ENCODE peak calls at places on chromosomes 3 and 15, in nine cellular contexts. One of them, this sample, is unnamed.

GRCh38 chr3:123834631-123835030 is 49.5 kb downstream of the MYLK start:
- ATAC-seq in naive thymus-derived CD4-positive, alpha-beta T cell: no peak
- ATAC-seq in stimulated activated naive B cell treated with anti-CD40 and anti-IgM and Interleukin-4, amounts not matched to agents 10 μg/mL and 1 μg/mL and 100 μg/mL, for 72 hours: no peak
- ATAC-seq in heart left ventricle: no peak
- ATAC-seq in activated T-cell treated with anti-CD3 and anti-CD28 coated beads, Interleukin-2, amount 50 U/mL, for 4 hours: no peak
- ATAC-seq in mucosa of descending colon: no peak
- ATAC-seq in naive thymus-derived CD8-positive, alpha-beta T cell: no peak
- ATAC-seq in esophagus mucosa: peak
- ATAC-seq in Right ventricle myocardium inferior: no peak
- ATAC-seq in this sample: no peak

GRCh38 chr3:142940472-142940871 is 23.0 kb downstream of the PAQR9 start:
- ATAC-seq in naive thymus-derived CD4-positive, alpha-beta T cell: no peak
- ATAC-seq in esophagus mucosa: no peak
- ATAC-seq in mucosa of descending colon: no peak
- ATAC-seq in Right ventricle myocardium inferior: no peak
- ATAC-seq in naive thymus-derived CD8-positive, alpha-beta T cell: no peak
- ATAC-seq in heart left ventricle: no peak
- ATAC-seq in activated T-cell treated with anti-CD3 and anti-CD28 coated beads, Interleukin-2, amount 50 U/mL, for 4 hours: no peak
- ATAC-seq in stimulated activated naive B cell treated with anti-CD40 and anti-IgM and Interleukin-4, amounts not matched to agents 10 μg/mL and 1 μg/mL and 100 μg/mL, for 72 hours: no peak
- ATAC-seq in this sample: peak

GRCh38 chr3:156093966-156094365 is 26.4 kb upstream of the KCNAB1 start:
- ATAC-seq in naive thymus-derived CD4-positive, alpha-beta T cell: no peak
- ATAC-seq in mucosa of descending colon: no peak
- ATAC-seq in heart left ventricle: no peak
- ATAC-seq in naive thymus-derived CD8-positive, alpha-beta T cell: no peak
- ATAC-seq in Right ventricle myocardium inferior: no peak
- ATAC-seq in activated T-cell treated with anti-CD3 and anti-CD28 coated beads, Interleukin-2, amount 50 U/mL, for 4 hours: no peak
- ATAC-seq in stimulated activated naive B cell treated with anti-CD40 and anti-IgM and Interleukin-4, amounts not matched to agents 10 μg/mL and 1 μg/mL and 100 μg/mL, for 72 hours: no peak
- ATAC-seq in esophagus mucosa: no peak
- ATAC-seq in this sample: no peak

GRCh38 chr3:30343861-30344260 is 262.5 kb upstream of the TGFBR2 start:
- ATAC-seq in Right ventricle myocardium inferior: no peak
- ATAC-seq in mucosa of descending colon: no peak
- ATAC-seq in activated T-cell treated with anti-CD3 and anti-CD28 coated beads, Interleukin-2, amount 50 U/mL, for 4 hours: no peak
- ATAC-seq in naive thymus-derived CD4-positive, alpha-beta T cell: no peak
- ATAC-seq in esophagus mucosa: no peak
- ATAC-seq in naive thymus-derived CD8-positive, alpha-beta T cell: no peak
- ATAC-seq in stimulated activated naive B cell treated with anti-CD40 and anti-IgM and Interleukin-4, amounts not matched to agents 10 μg/mL and 1 μg/mL and 100 μg/mL, for 72 hours: peak
- ATAC-seq in heart left ventricle: no peak
- ATAC-seq in this sample: no peak

GRCh38 chr3:42683875-42684593 is 1.3 kb upstream of the KLHL40 start:
- ATAC-seq in esophagus mucosa: peak
- ATAC-seq in Right ventricle myocardium inferior: peak
- ATAC-seq in naive thymus-derived CD4-positive, alpha-beta T cell: peak
- ATAC-seq in activated T-cell treated with anti-CD3 and anti-CD28 coated beads, Interleukin-2, amount 50 U/mL, for 4 hours: peak
- ATAC-seq in naive thymus-derived CD8-positive, alpha-beta T cell: no peak
- ATAC-seq in mucosa of descending colon: peak
- ATAC-seq in heart left ventricle: peak
- ATAC-seq in stimulated activated naive B cell treated with anti-CD40 and anti-IgM and Interleukin-4, amounts not matched to agents 10 μg/mL and 1 μg/mL and 100 μg/mL, for 72 hours: no peak
- ATAC-seq in this sample: peak

GRCh38 chr15:52186651-52187486 is 4.3 kb downstream of the GNB5 start:
- ATAC-seq in Right ventricle myocardium inferior: peak
- ATAC-seq in heart left ventricle: peak
- ATAC-seq in activated T-cell treated with anti-CD3 and anti-CD28 coated beads, Interleukin-2, amount 50 U/mL, for 4 hours: no peak
- ATAC-seq in naive thymus-derived CD8-positive, alpha-beta T cell: no peak
- ATAC-seq in mucosa of descending colon: peak
- ATAC-seq in esophagus mucosa: no peak
- ATAC-seq in stimulated activated naive B cell treated with anti-CD40 and anti-IgM and Interleukin-4, amounts not matched to agents 10 μg/mL and 1 μg/mL and 100 μg/mL, for 72 hours: no peak
- ATAC-seq in naive thymus-derived CD4-positive, alpha-beta T cell: no peak
- ATAC-seq in this sample: no peak

GRCh38 chr15:58146734-58147133 is 8.6 kb downstream of the AQP9 start:
- ATAC-seq in Right ventricle myocardium inferior: peak
- ATAC-seq in heart left ventricle: no peak
- ATAC-seq in naive thymus-derived CD8-positive, alpha-beta T cell: no peak
- ATAC-seq in naive thymus-derived CD4-positive, alpha-beta T cell: peak
- ATAC-seq in mucosa of descending colon: peak
- ATAC-seq in stimulated activated naive B cell treated with anti-CD40 and anti-IgM and Interleukin-4, amounts not matched to agents 10 μg/mL and 1 μg/mL and 100 μg/mL, for 72 hours: no peak
- ATAC-seq in activated T-cell treated with anti-CD3 and anti-CD28 coated beads, Interleukin-2, amount 50 U/mL, for 4 hours: no peak
- ATAC-seq in esophagus mucosa: peak
- ATAC-seq in this sample: no peak

GRCh38 chr15:42711746-42712145 is 25.2 kb downstream of the CDAN1 start:
- ATAC-seq in mucosa of descending colon: no peak
- ATAC-seq in naive thymus-derived CD8-positive, alpha-beta T cell: no peak
- ATAC-seq in stimulated activated naive B cell treated with anti-CD40 and anti-IgM and Interleukin-4, amounts not matched to agents 10 μg/mL and 1 μg/mL and 100 μg/mL, for 72 hours: no peak
- ATAC-seq in Right ventricle myocardium inferior: no peak
- ATAC-seq in naive thymus-derived CD4-positive, alpha-beta T cell: no peak
- ATAC-seq in esophagus mucosa: no peak
- ATAC-seq in activated T-cell treated with anti-CD3 and anti-CD28 coated beads, Interleukin-2, amount 50 U/mL, for 4 hours: no peak
- ATAC-seq in heart left ventricle: peak
- ATAC-seq in this sample: no peak

GRCh38 chr3:18236726-18237125 is 188.4 kb downstream of the SATB1 start:
- ATAC-seq in stimulated activated naive B cell treated with anti-CD40 and anti-IgM and Interleukin-4, amounts not matched to agents 10 μg/mL and 1 μg/mL and 100 μg/mL, for 72 hours: no peak
- ATAC-seq in heart left ventricle: no peak
- ATAC-seq in naive thymus-derived CD4-positive, alpha-beta T cell: no peak
- ATAC-seq in naive thymus-derived CD8-positive, alpha-beta T cell: no peak
- ATAC-seq in esophagus mucosa: no peak
- ATAC-seq in activated T-cell treated with anti-CD3 and anti-CD28 coated beads, Interleukin-2, amount 50 U/mL, for 4 hours: no peak
- ATAC-seq in Right ventricle myocardium inferior: no peak
- ATAC-seq in mucosa of descending colon: no peak
- ATAC-seq in this sample: no peak

GRCh38 chr15:38504680-38505467 is 50.9 kb downstream of the FAM98B start:
- ATAC-seq in naive thymus-derived CD8-positive, alpha-beta T cell: no peak
- ATAC-seq in heart left ventricle: no peak
- ATAC-seq in mucosa of descending colon: no peak
- ATAC-seq in naive thymus-derived CD4-positive, alpha-beta T cell: no peak
- ATAC-seq in esophagus mucosa: no peak
- ATAC-seq in activated T-cell treated with anti-CD3 and anti-CD28 coated beads, Interleukin-2, amount 50 U/mL, for 4 hours: peak
- ATAC-seq in stimulated activated naive B cell treated with anti-CD40 and anti-IgM and Interleukin-4, amounts not matched to agents 10 μg/mL and 1 μg/mL and 100 μg/mL, for 72 hours: no peak
- ATAC-seq in Right ventricle myocardium inferior: peak
- ATAC-seq in this sample: peak

GRCh38 chr3:60250810-60251209 is 1000.4 kb downstream of the FHIT start:
- ATAC-seq in esophagus mucosa: no peak
- ATAC-seq in heart left ventricle: no peak
- ATAC-seq in mucosa of descending colon: peak
- ATAC-seq in stimulated activated naive B cell treated with anti-CD40 and anti-IgM and Interleukin-4, amounts not matched to agents 10 μg/mL and 1 μg/mL and 100 μg/mL, for 72 hours: peak
- ATAC-seq in naive thymus-derived CD4-positive, alpha-beta T cell: no peak
- ATAC-seq in activated T-cell treated with anti-CD3 and anti-CD28 coated beads, Interleukin-2, amount 50 U/mL, for 4 hours: no peak
- ATAC-seq in naive thymus-derived CD8-positive, alpha-beta T cell: no peak
- ATAC-seq in Right ventricle myocardium inferior: no peak
- ATAC-seq in this sample: no peak

GRCh38 chr3:101119535-101119934 is 126.3 kb upstream of the ABI3BP start:
- ATAC-seq in activated T-cell treated with anti-CD3 and anti-CD28 coated beads, Interleukin-2, amount 50 U/mL, for 4 hours: no peak
- ATAC-seq in stimulated activated naive B cell treated with anti-CD40 and anti-IgM and Interleukin-4, amounts not matched to agents 10 μg/mL and 1 μg/mL and 100 μg/mL, for 72 hours: no peak
- ATAC-seq in naive thymus-derived CD8-positive, alpha-beta T cell: no peak
- ATAC-seq in Right ventricle myocardium inferior: no peak
- ATAC-seq in mucosa of descending colon: no peak
- ATAC-seq in heart left ventricle: no peak
- ATAC-seq in naive thymus-derived CD4-positive, alpha-beta T cell: no peak
- ATAC-seq in esophagus mucosa: no peak
- ATAC-seq in this sample: no peak

GRCh38 chr3:53236112-53236841 is 19.5 kb downstream of the TKT start:
- ATAC-seq in activated T-cell treated with anti-CD3 and anti-CD28 coated beads, Interleukin-2, amount 50 U/mL, for 4 hours: no peak
- ATAC-seq in naive thymus-derived CD8-positive, alpha-beta T cell: no peak
- ATAC-seq in esophagus mucosa: peak
- ATAC-seq in heart left ventricle: peak
- ATAC-seq in stimulated activated naive B cell treated with anti-CD40 and anti-IgM and Interleukin-4, amounts not matched to agents 10 μg/mL and 1 μg/mL and 100 μg/mL, for 72 hours: no peak
- ATAC-seq in mucosa of descending colon: peak
- ATAC-seq in naive thymus-derived CD4-positive, alpha-beta T cell: peak
- ATAC-seq in Right ventricle myocardium inferior: peak
- ATAC-seq in this sample: peak

GRCh38 chr3:48130321-48130881 is 57.8 kb downstream of the CDC25A start:
- ATAC-seq in esophagus mucosa: peak
- ATAC-seq in naive thymus-derived CD8-positive, alpha-beta T cell: no peak
- ATAC-seq in activated T-cell treated with anti-CD3 and anti-CD28 coated beads, Interleukin-2, amount 50 U/mL, for 4 hours: no peak
- ATAC-seq in naive thymus-derived CD4-positive, alpha-beta T cell: no peak
- ATAC-seq in heart left ventricle: peak
- ATAC-seq in mucosa of descending colon: peak
- ATAC-seq in Right ventricle myocardium inferior: peak
- ATAC-seq in stimulated activated naive B cell treated with anti-CD40 and anti-IgM and Interleukin-4, amounts not matched to agents 10 μg/mL and 1 μg/mL and 100 μg/mL, for 72 hours: no peak
- ATAC-seq in this sample: no peak

GRCh38 chr3:463793-464192 is 267.2 kb downstream of the CHL1 start:
- ATAC-seq in esophagus mucosa: no peak
- ATAC-seq in heart left ventricle: no peak
- ATAC-seq in naive thymus-derived CD4-positive, alpha-beta T cell: no peak
- ATAC-seq in activated T-cell treated with anti-CD3 and anti-CD28 coated beads, Interleukin-2, amount 50 U/mL, for 4 hours: no peak
- ATAC-seq in Right ventricle myocardium inferior: no peak
- ATAC-seq in mucosa of descending colon: no peak
- ATAC-seq in naive thymus-derived CD8-positive, alpha-beta T cell: no peak
- ATAC-seq in stimulated activated naive B cell treated with anti-CD40 and anti-IgM and Interleukin-4, amounts not matched to agents 10 μg/mL and 1 μg/mL and 100 μg/mL, for 72 hours: peak
- ATAC-seq in this sample: no peak

GRCh38 chr3:38205472-38205805 is 40.1 kb downstream of the OXSR1 start:
- ATAC-seq in esophagus mucosa: peak
- ATAC-seq in Right ventricle myocardium inferior: peak
- ATAC-seq in naive thymus-derived CD8-positive, alpha-beta T cell: peak
- ATAC-seq in activated T-cell treated with anti-CD3 and anti-CD28 coated beads, Interleukin-2, amount 50 U/mL, for 4 hours: peak
- ATAC-seq in stimulated activated naive B cell treated with anti-CD40 and anti-IgM and Interleukin-4, amounts not matched to agents 10 μg/mL and 1 μg/mL and 100 μg/mL, for 72 hours: peak
- ATAC-seq in naive thymus-derived CD4-positive, alpha-beta T cell: peak
- ATAC-seq in heart left ventricle: peak
- ATAC-seq in mucosa of descending colon: no peak
- ATAC-seq in this sample: peak

GRCh38 chr15:74783072-74783807 is 1.4 kb downstream of the CSK start:
- ATAC-seq in esophagus mucosa: peak
- ATAC-seq in heart left ventricle: no peak
- ATAC-seq in naive thymus-derived CD4-positive, alpha-beta T cell: no peak
- ATAC-seq in stimulated activated naive B cell treated with anti-CD40 and anti-IgM and Interleukin-4, amounts not matched to agents 10 μg/mL and 1 μg/mL and 100 μg/mL, for 72 hours: peak
- ATAC-seq in activated T-cell treated with anti-CD3 and anti-CD28 coated beads, Interleukin-2, amount 50 U/mL, for 4 hours: no peak
- ATAC-seq in naive thymus-derived CD8-positive, alpha-beta T cell: no peak
- ATAC-seq in mucosa of descending colon: peak
- ATAC-seq in Right ventricle myocardium inferior: no peak
- ATAC-seq in this sample: no peak

GRCh38 chr15:86162172-86162591 is 82.5 kb downstream of the AGBL1 start:
- ATAC-seq in esophagus mucosa: no peak
- ATAC-seq in stimulated activated naive B cell treated with anti-CD40 and anti-IgM and Interleukin-4, amounts not matched to agents 10 μg/mL and 1 μg/mL and 100 μg/mL, for 72 hours: no peak
- ATAC-seq in Right ventricle myocardium inferior: peak
- ATAC-seq in activated T-cell treated with anti-CD3 and anti-CD28 coated beads, Interleukin-2, amount 50 U/mL, for 4 hours: no peak
- ATAC-seq in naive thymus-derived CD4-positive, alpha-beta T cell: no peak
- ATAC-seq in naive thymus-derived CD8-positive, alpha-beta T cell: no peak
- ATAC-seq in mucosa of descending colon: no peak
- ATAC-seq in heart left ventricle: peak
- ATAC-seq in this sample: no peak

GRCh38 chr15:84953726-84954125 is 27.9 kb upstream of the PDE8A start:
- ATAC-seq in naive thymus-derived CD4-positive, alpha-beta T cell: no peak
- ATAC-seq in activated T-cell treated with anti-CD3 and anti-CD28 coated beads, Interleukin-2, amount 50 U/mL, for 4 hours: no peak
- ATAC-seq in esophagus mucosa: no peak
- ATAC-seq in stimulated activated naive B cell treated with anti-CD40 and anti-IgM and Interleukin-4, amounts not matched to agents 10 μg/mL and 1 μg/mL and 100 μg/mL, for 72 hours: no peak
- ATAC-seq in mucosa of descending colon: no peak
- ATAC-seq in heart left ventricle: no peak
- ATAC-seq in naive thymus-derived CD8-positive, alpha-beta T cell: no peak
- ATAC-seq in Right ventricle myocardium inferior: no peak
- ATAC-seq in this sample: no peak

GRCh38 chr3:108662141-108662738 is 72.7 kb downstream of the DZIP3 start:
- ATAC-seq in naive thymus-derived CD4-positive, alpha-beta T cell: peak
- ATAC-seq in heart left ventricle: no peak
- ATAC-seq in esophagus mucosa: peak
- ATAC-seq in naive thymus-derived CD8-positive, alpha-beta T cell: peak
- ATAC-seq in mucosa of descending colon: peak
- ATAC-seq in activated T-cell treated with anti-CD3 and anti-CD28 coated beads, Interleukin-2, amount 50 U/mL, for 4 hours: no peak
- ATAC-seq in stimulated activated naive B cell treated with anti-CD40 and anti-IgM and Interleukin-4, amounts not matched to agents 10 μg/mL and 1 μg/mL and 100 μg/mL, for 72 hours: peak
- ATAC-seq in Right ventricle myocardium inferior: peak
- ATAC-seq in this sample: peak

GRCh38 chr15:92018535-92019239 is 165.2 kb downstream of the SLCO3A1 start:
- ATAC-seq in Right ventricle myocardium inferior: peak
- ATAC-seq in naive thymus-derived CD8-positive, alpha-beta T cell: no peak
- ATAC-seq in naive thymus-derived CD4-positive, alpha-beta T cell: no peak
- ATAC-seq in stimulated activated naive B cell treated with anti-CD40 and anti-IgM and Interleukin-4, amounts not matched to agents 10 μg/mL and 1 μg/mL and 100 μg/mL, for 72 hours: no peak
- ATAC-seq in esophagus mucosa: peak
- ATAC-seq in activated T-cell treated with anti-CD3 and anti-CD28 coated beads, Interleukin-2, amount 50 U/mL, for 4 hours: no peak
- ATAC-seq in heart left ventricle: peak
- ATAC-seq in mucosa of descending colon: peak
- ATAC-seq in this sample: no peak